ENCODE peak calls at places on chromosome 18, in nine cellular contexts. U is mesothelial cell of epicardium, L is endothelial cell of umbilical vein, S is GM04503, G is memory B cell, J is fibroblast of the conjunctiva, T is AG04450, B is ovary, E is H54. C is an unnamed sample.

GRCh38 chr18:77067315-77068061 is 65.1 kb downstream of the MBP start:
- DNase-seq in U (no peak), L (peak; percentile 86), S (no peak), G (no peak), J (peak; percentile 83), T (peak; percentile 64), B (peak; percentile 73), E (no peak), C (no peak)

GRCh38 chr18:13537022-13537780 is 189.2 kb downstream of the FAM210A start:
- DNase-seq in U (no peak), L (no peak), S (no peak), G (no peak), J (no peak), T (no peak), B (no peak), E (no peak), C (no peak)

GRCh38 chr18:12621737-12622306 is 36.1 kb downstream of the SPIRE1 start:
- DNase-seq in U (no peak), L (no peak), S (peak; percentile 76), G (no peak), J (no peak), T (peak; percentile 59), B (no peak), E (peak; percentile 61), C (no peak)

GRCh38 chr18:37383036-37383788 is 182.4 kb downstream of the CELF4 start:
- DNase-seq in U (no peak), L (no peak), S (no peak), G (no peak), J (no peak), T (no peak), B (no peak), E (no peak), C (no peak)

GRCh38 chr18:72674710-72675109 is 130.6 kb upstream of the CBLN2 start:
- DNase-seq in U (no peak), L (no peak), S (no peak), G (no peak), J (no peak), T (no peak), B (no peak), E (no peak), C (no peak)

GRCh38 chr18:3554091-3554601 is 104.2 kb downstream of the TGIF1 start:
- DNase-seq in U (no peak), L (no peak), S (no peak), G (no peak), J (no peak), T (no peak), B (no peak), E (no peak), C (no peak)

GRCh38 chr18:13452851-13453524 is 234.4 kb downstream of the LDLRAD4 start:
- DNase-seq in U (no peak), L (no peak), S (no peak), G (no peak), J (no peak), T (no peak), B (no peak), E (no peak), C (peak; percentile 6)

GRCh38 chr18:48002933-48003365 is 72.5 kb upstream of the SMAD2 start:
- DNase-seq in U (no peak), L (peak; percentile 78), S (no peak), G (no peak), J (no peak), T (no peak), B (no peak), E (peak; percentile 79), C (no peak)

GRCh38 chr18:77478619-77479018 is 229.0 kb downstream of the GALR1 start:
- DNase-seq in U (no peak), L (no peak), S (no peak), G (no peak), J (peak; percentile 8), T (no peak), B (no peak), E (no peak), C (no peak)

GRCh38 chr18:36706313-36706881 is 122.4 kb downstream of the TPGS2 start:
- DNase-seq in U (no peak), L (no peak), S (no peak), G (no peak), J (no peak), T (no peak), B (no peak), E (no peak), C (no peak)

GRCh38 chr18:8507361-8507760 is 101.9 kb upstream of the RAB12 start:
- DNase-seq in U (no peak), L (peak; percentile 11), S (no peak), G (no peak), J (no peak), T (no peak), B (no peak), E (no peak), C (no peak)

GRCh38 chr18:11980555-11981382 is 538 bp upstream of the IMPA2 start:
- DNase-seq in U (peak; percentile 99), L (peak; percentile 98), S (peak; percentile 71), G (peak; percentile 95), J (peak; percentile 97), T (peak; percentile 95), B (peak; percentile 99), E (peak; percentile 93), C (peak; percentile 98)

GRCh38 chr18:46630160-46630559 is 26.9 kb downstream of the LOXHD1 start:
- DNase-seq in U (no peak), L (no peak), S (no peak), G (no peak), J (no peak), T (no peak), B (no peak), E (no peak), C (no peak)

GRCh38 chr18:62071071-62071470 is 115.8 kb downstream of the PIGN start:
- DNase-seq in U (no peak), L (no peak), S (no peak), G (no peak), J (no peak), T (no peak), B (no peak), E (no peak), C (no peak)

GRCh38 chr18:10558243-10558966 is 32.6 kb downstream of the NAPG start:
- DNase-seq in U (no peak), L (no peak), S (no peak), G (no peak), J (no peak), T (no peak), B (no peak), E (no peak), C (no peak)

GRCh38 chr18:58516514-58517285 is 112.2 kb downstream of the ALPK2 start:
- DNase-seq in U (no peak), L (no peak), S (no peak), G (no peak), J (no peak), T (no peak), B (no peak), E (no peak), C (no peak)

GRCh38 chr18:58177886-58178470 is 134.0 kb downstream of the NEDD4L start:
- DNase-seq in U (no peak), L (no peak), S (no peak), G (no peak), J (no peak), T (no peak), B (no peak), E (no peak), C (no peak)

GRCh38 chr18:79604205-79604912 is 75.2 kb upstream of the CTDP1 start:
- DNase-seq in U (peak; percentile 8), L (no peak), S (no peak), G (no peak), J (no peak), T (no peak), B (peak; percentile 27), E (no peak), C (no peak)

GRCh38 chr18:42363446-42363845 is 408.4 kb downstream of the PIK3C3 start:
- DNase-seq in U (no peak), L (no peak), S (no peak), G (no peak), J (no peak), T (no peak), B (no peak), E (no peak), C (no peak)

GRCh38 chr18:78607784-78608183 is 371.8 kb upstream of the SALL3 start:
- DNase-seq in U (no peak), L (no peak), S (no peak), G (no peak), J (no peak), T (no peak), B (no peak), E (no peak), C (no peak)

GRCh38 chr18:41992698-41993097 is 37.7 kb downstream of the PIK3C3 start:
- DNase-seq in U (no peak), L (no peak), S (no peak), G (no peak), J (no peak), T (no peak), B (no peak), E (no peak), C (no peak)

GRCh38 chr18:75472391-75472790 is 44.9 kb upstream of the SMIM21 start:
- DNase-seq in U (no peak), L (no peak), S (no peak), G (no peak), J (no peak), T (no peak), B (no peak), E (no peak), C (no peak)

GRCh38 chr18:73945130-73945792 is 202.4 kb downstream of the FBXO15 start:
- DNase-seq in U (no peak), L (no peak), S (no peak), G (no peak), J (no peak), T (no peak), B (no peak), E (no peak), C (no peak)

GRCh38 chr18:60892441-60892840 is 440.8 kb upstream of the CDH20 start:
- DNase-seq in U (no peak), L (peak; percentile 30), S (no peak), G (no peak), J (peak; percentile 13), T (no peak), B (no peak), E (no peak), C (no peak)

GRCh38 chr18:2482711-2483475 is 88.4 kb downstream of the METTL4 start:
- DNase-seq in U (no peak), L (no peak), S (no peak), G (no peak), J (no peak), T (no peak), B (no peak), E (no peak), C (no peak)

GRCh38 chr18:52897611-52898010 is 557.6 kb downstream of the DCC start:
- DNase-seq in U (no peak), L (no peak), S (no peak), G (no peak), J (no peak), T (no peak), B (no peak), E (no peak), C (no peak)

GRCh38 chr18:36636237-36636792 is 192.5 kb downstream of the TPGS2 start:
- DNase-seq in U (no peak), L (no peak), S (no peak), G (no peak), J (no peak), T (no peak), B (no peak), E (no peak), C (no peak)

GRCh38 chr18:32343634-32344033 is 127.0 kb downstream of the GAREM1 start:
- DNase-seq in U (no peak), L (no peak), S (no peak), G (no peak), J (no peak), T (no peak), B (no peak), E (no peak), C (no peak)

GRCh38 chr18:68909579-68909978 is 111.7 kb downstream of the CCDC102B start:
- DNase-seq in U (no peak), L (no peak), S (no peak), G (no peak), J (no peak), T (no peak), B (no peak), E (no peak), C (no peak)

GRCh38 chr18:30684825-30685481 is 357.6 kb downstream of the DSC3 start:
- DNase-seq in U (no peak), L (no peak), S (no peak), G (no peak), J (no peak), T (no peak), B (no peak), E (no peak), C (no peak)

GRCh38 chr18:48913201-48913600 is 37.6 kb downstream of the SMAD7 start:
- DNase-seq in U (no peak), L (no peak), S (no peak), G (no peak), J (no peak), T (no peak), B (no peak), E (no peak), C (no peak)

C was measured in breast epithelium.